ENCODE peak calls at places on chromosomes 5 and 9, in five cellular contexts. One of them, this sample, is unnamed.

GRCh38 chr5:54093081-54093492 is 217.3 kb downstream of the ARL15 start:
- DNase-seq in heart right ventricle: no peak
- DNase-seq in left ventricle myocardium inferior: no peak
- DNase-seq in CD4-positive, CD25-positive, alpha-beta regulatory T cell: no peak
- DNase-seq in psoas muscle: no peak
- DNase-seq in this sample: no peak

GRCh38 chr5:164475339-164475977 is 970.0 kb downstream of the MAT2B start:
- DNase-seq in heart right ventricle: no peak
- DNase-seq in left ventricle myocardium inferior: no peak
- DNase-seq in CD4-positive, CD25-positive, alpha-beta regulatory T cell: no peak
- DNase-seq in psoas muscle: no peak
- DNase-seq in this sample: no peak

GRCh38 chr9:97525451-97525850 is 24.0 kb downstream of the TMOD1 start:
- DNase-seq in heart right ventricle: no peak
- DNase-seq in left ventricle myocardium inferior: no peak
- DNase-seq in CD4-positive, CD25-positive, alpha-beta regulatory T cell: no peak
- DNase-seq in psoas muscle: no peak
- DNase-seq in this sample: no peak

GRCh38 chr5:160213537-160213936 is 15.8 kb upstream of the FABP6 start:
- DNase-seq in heart right ventricle: no peak
- DNase-seq in left ventricle myocardium inferior: no peak
- DNase-seq in CD4-positive, CD25-positive, alpha-beta regulatory T cell: no peak
- DNase-seq in psoas muscle: no peak
- DNase-seq in this sample: no peak

GRCh38 chr9:121744002-121744686 is 92.7 kb downstream of the DAB2IP start:
- DNase-seq in heart right ventricle: peak
- DNase-seq in left ventricle myocardium inferior: peak
- DNase-seq in CD4-positive, CD25-positive, alpha-beta regulatory T cell: peak
- DNase-seq in psoas muscle: peak
- DNase-seq in this sample: peak

GRCh38 chr5:162068412-162068811 is 839 bp downstream of the GABRG2 start:
- DNase-seq in heart right ventricle: peak
- DNase-seq in left ventricle myocardium inferior: no peak
- DNase-seq in CD4-positive, CD25-positive, alpha-beta regulatory T cell: peak
- DNase-seq in psoas muscle: peak
- DNase-seq in this sample: no peak

GRCh38 chr9:87567566-87567965 is 69.9 kb downstream of the DAPK1 start:
- DNase-seq in heart right ventricle: no peak
- DNase-seq in left ventricle myocardium inferior: no peak
- DNase-seq in CD4-positive, CD25-positive, alpha-beta regulatory T cell: no peak
- DNase-seq in psoas muscle: no peak
- DNase-seq in this sample: no peak

GRCh38 chr5:154445422-154446182 is at the start of gene SAP30L:
- DNase-seq in heart right ventricle: peak
- DNase-seq in left ventricle myocardium inferior: peak
- DNase-seq in CD4-positive, CD25-positive, alpha-beta regulatory T cell: peak
- DNase-seq in psoas muscle: peak
- DNase-seq in this sample: peak

GRCh38 chr5:138230261-138230660 is 17.1 kb upstream of the CDC23 start:
- DNase-seq in heart right ventricle: peak
- DNase-seq in left ventricle myocardium inferior: peak
- DNase-seq in CD4-positive, CD25-positive, alpha-beta regulatory T cell: no peak
- DNase-seq in psoas muscle: no peak
- DNase-seq in this sample: no peak

GRCh38 chr9:116499986-116500871 is 186.9 kb upstream of the TRIM32 start:
- DNase-seq in heart right ventricle: no peak
- DNase-seq in left ventricle myocardium inferior: no peak
- DNase-seq in CD4-positive, CD25-positive, alpha-beta regulatory T cell: no peak
- DNase-seq in psoas muscle: no peak
- DNase-seq in this sample: no peak
- H3K27ac ChIP-seq in heart right ventricle: no peak
- H3K27ac ChIP-seq in left ventricle myocardium inferior: no peak
- H3K27ac ChIP-seq in CD4-positive, CD25-positive, alpha-beta regulatory T cell: no peak
- H3K27ac ChIP-seq in psoas muscle: no peak
- H3K27ac ChIP-seq in this sample: no peak

DNA sequence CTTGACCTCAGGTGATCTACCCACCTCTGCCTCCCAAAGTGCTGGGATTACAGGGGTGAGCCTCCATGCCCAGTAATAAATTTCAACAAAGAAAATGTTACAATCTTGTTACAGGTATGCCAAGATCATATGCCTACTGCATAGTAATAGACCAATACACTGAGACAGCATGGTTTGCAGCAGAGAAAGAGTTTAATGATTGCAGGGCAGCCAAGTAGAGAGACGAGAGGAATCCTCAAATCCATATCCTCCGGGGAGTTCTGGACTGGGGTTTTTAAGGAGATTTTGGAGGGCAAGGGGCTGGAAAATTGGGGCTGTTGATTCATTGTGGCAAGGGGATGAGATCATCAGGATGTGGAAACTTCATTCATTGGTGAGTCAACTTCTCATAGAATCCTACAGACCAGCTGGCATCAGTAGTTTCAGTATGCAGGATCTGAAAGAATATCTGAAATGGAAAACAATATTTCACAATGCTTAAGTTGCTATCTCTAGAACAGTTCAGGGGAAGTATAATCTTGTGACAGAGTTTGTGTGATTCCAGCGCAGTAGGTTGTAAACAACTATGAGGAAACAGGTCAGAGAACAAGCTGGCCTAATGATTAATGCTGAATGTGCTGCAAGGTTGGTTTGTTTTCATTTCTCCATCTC is 14.8 kb upstream of the TUT7 start:
- DNase-seq in heart right ventricle: no peak
- DNase-seq in left ventricle myocardium inferior: no peak
- DNase-seq in CD4-positive, CD25-positive, alpha-beta regulatory T cell: no peak
- DNase-seq in psoas muscle: no peak
- DNase-seq in this sample: no peak
- H3K27ac ChIP-seq in heart right ventricle: no peak
- H3K27ac ChIP-seq in left ventricle myocardium inferior: no peak
- H3K27ac ChIP-seq in CD4-positive, CD25-positive, alpha-beta regulatory T cell: no peak
- H3K27ac ChIP-seq in psoas muscle: no peak
- H3K27ac ChIP-seq in this sample: no peak

DNA sequence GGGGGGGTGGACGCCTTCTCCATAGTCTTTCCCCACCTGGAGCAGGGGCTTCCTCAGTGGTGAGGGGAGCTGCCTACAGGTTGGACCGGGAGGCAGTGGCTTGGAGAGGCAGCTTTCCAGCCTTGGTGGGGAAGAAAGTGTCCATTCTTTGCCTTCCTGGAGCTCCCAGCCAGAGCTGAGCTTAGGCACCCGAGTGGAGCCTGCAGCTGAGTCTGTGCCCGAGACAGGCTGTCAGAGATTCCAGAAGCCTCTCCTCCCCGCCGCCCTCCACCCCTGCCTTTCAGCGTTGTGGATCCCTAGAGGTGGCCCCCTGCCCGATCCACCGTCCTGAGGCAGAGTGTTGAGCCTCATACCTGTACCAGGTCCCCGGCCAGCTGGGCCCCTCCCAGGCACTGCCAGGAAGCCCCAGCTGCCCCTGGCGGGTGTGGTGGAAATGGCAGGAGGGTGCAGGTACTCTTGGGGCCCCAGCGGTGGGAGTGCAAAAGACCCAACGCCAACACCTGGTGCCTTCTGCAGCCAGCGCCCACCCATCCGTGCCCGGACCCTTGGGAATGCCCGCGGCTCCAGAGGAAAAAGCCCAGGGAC is 112.0 kb downstream of the RXRA start:
- DNase-seq in heart right ventricle: no peak
- DNase-seq in left ventricle myocardium inferior: no peak
- DNase-seq in CD4-positive, CD25-positive, alpha-beta regulatory T cell: no peak
- DNase-seq in psoas muscle: no peak
- DNase-seq in this sample: no peak
- H3K27ac ChIP-seq in heart right ventricle: peak
- H3K27ac ChIP-seq in left ventricle myocardium inferior: peak
- H3K27ac ChIP-seq in CD4-positive, CD25-positive, alpha-beta regulatory T cell: no peak
- H3K27ac ChIP-seq in psoas muscle: peak
- H3K27ac ChIP-seq in this sample: peak

GRCh38 chr5:178207917-178208280 is 3.6 kb downstream of the HNRNPAB start:
- DNase-seq in heart right ventricle: no peak
- DNase-seq in left ventricle myocardium inferior: no peak
- DNase-seq in CD4-positive, CD25-positive, alpha-beta regulatory T cell: no peak
- DNase-seq in psoas muscle: no peak
- DNase-seq in this sample: peak

GRCh38 chr5:178205010-178205748 is 846 bp downstream of the HNRNPAB start:
- DNase-seq in heart right ventricle: peak
- DNase-seq in left ventricle myocardium inferior: peak
- DNase-seq in CD4-positive, CD25-positive, alpha-beta regulatory T cell: peak
- DNase-seq in psoas muscle: peak
- DNase-seq in this sample: peak

GRCh38 chr5:178207183-178207916 is 3.0 kb downstream of the HNRNPAB start:
- DNase-seq in heart right ventricle: no peak
- DNase-seq in left ventricle myocardium inferior: no peak
- DNase-seq in CD4-positive, CD25-positive, alpha-beta regulatory T cell: no peak
- DNase-seq in psoas muscle: no peak
- DNase-seq in this sample: peak

GRCh38 chr5:178205749-178206047 is 1.4 kb downstream of the HNRNPAB start:
- DNase-seq in heart right ventricle: no peak
- DNase-seq in left ventricle myocardium inferior: no peak
- DNase-seq in CD4-positive, CD25-positive, alpha-beta regulatory T cell: no peak
- DNase-seq in psoas muscle: no peak
- DNase-seq in this sample: no peak

GRCh38 chr5:178206166-178207101 is 2.1 kb downstream of the HNRNPAB start:
- DNase-seq in heart right ventricle: no peak
- DNase-seq in left ventricle myocardium inferior: no peak
- DNase-seq in CD4-positive, CD25-positive, alpha-beta regulatory T cell: peak
- DNase-seq in psoas muscle: no peak
- DNase-seq in this sample: peak
- H3K27ac ChIP-seq in heart right ventricle: peak
- H3K27ac ChIP-seq in left ventricle myocardium inferior: peak
- H3K27ac ChIP-seq in CD4-positive, CD25-positive, alpha-beta regulatory T cell: peak
- H3K27ac ChIP-seq in psoas muscle: peak
- H3K27ac ChIP-seq in this sample: peak

DNA sequence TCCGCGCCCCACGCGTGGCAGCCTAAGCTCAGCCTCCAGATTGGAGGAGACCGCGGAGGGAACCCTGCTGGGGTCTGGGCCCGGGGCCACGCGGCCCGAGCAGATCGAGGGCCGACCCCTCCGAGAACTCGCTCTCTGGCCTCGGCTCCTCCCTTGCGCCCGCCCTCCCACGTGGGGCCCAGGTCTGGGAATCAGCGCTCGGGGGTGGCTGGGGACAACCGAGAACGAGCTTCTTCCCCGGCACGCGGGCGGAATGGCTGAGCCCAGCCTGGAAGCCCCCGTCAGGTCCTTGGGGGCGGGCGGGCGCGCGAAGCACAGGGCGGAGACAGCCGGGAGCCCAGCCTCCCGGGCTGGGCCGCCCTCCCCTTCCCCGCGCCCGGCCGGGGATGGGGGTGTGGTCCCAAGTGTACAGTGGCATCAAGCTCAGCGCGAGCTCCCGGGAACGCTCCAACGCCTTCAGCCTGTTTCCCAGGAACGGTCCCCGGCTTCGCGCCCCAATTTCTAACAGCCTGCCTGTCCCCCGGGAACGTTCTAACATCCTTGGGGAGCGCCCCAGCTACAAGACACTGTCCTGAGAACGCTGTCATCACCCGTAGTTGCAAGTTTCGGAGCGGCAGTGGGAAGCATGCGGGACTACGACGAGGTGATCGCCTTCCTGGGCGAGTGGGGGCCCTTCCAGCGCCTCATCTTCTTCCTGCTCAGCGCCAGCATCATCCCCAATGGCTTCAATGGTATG is at the start of gene SLC22A4:
- DNase-seq in heart right ventricle: peak
- DNase-seq in left ventricle myocardium inferior: peak
- DNase-seq in CD4-positive, CD25-positive, alpha-beta regulatory T cell: peak
- DNase-seq in psoas muscle: peak
- DNase-seq in this sample: peak
- H3K27ac ChIP-seq in heart right ventricle: peak
- H3K27ac ChIP-seq in left ventricle myocardium inferior: peak
- H3K27ac ChIP-seq in CD4-positive, CD25-positive, alpha-beta regulatory T cell: no peak
- H3K27ac ChIP-seq in psoas muscle: peak
- H3K27ac ChIP-seq in this sample: peak

GRCh38 chr5:131974956-131975726 is 29.7 kb upstream of the MEIKIN start:
- DNase-seq in heart right ventricle: no peak
- DNase-seq in left ventricle myocardium inferior: no peak
- DNase-seq in CD4-positive, CD25-positive, alpha-beta regulatory T cell: peak
- DNase-seq in psoas muscle: no peak
- DNase-seq in this sample: no peak

GRCh38 chr5:131973981-131974380 is 28.5 kb upstream of the MEIKIN start:
- DNase-seq in heart right ventricle: no peak
- DNase-seq in left ventricle myocardium inferior: no peak
- DNase-seq in CD4-positive, CD25-positive, alpha-beta regulatory T cell: no peak
- DNase-seq in psoas muscle: no peak
- DNase-seq in this sample: no peak

GRCh38 chr5:131973089-131973712 is 27.7 kb upstream of the MEIKIN start:
- DNase-seq in heart right ventricle: no peak
- DNase-seq in left ventricle myocardium inferior: no peak
- DNase-seq in CD4-positive, CD25-positive, alpha-beta regulatory T cell: no peak
- DNase-seq in psoas muscle: no peak
- DNase-seq in this sample: no peak

GRCh38 chr5:131976414-131977211 is 31.1 kb upstream of the MEIKIN start:
- DNase-seq in heart right ventricle: no peak
- DNase-seq in left ventricle myocardium inferior: no peak
- DNase-seq in CD4-positive, CD25-positive, alpha-beta regulatory T cell: no peak
- DNase-seq in psoas muscle: no peak
- DNase-seq in this sample: peak

DNA sequence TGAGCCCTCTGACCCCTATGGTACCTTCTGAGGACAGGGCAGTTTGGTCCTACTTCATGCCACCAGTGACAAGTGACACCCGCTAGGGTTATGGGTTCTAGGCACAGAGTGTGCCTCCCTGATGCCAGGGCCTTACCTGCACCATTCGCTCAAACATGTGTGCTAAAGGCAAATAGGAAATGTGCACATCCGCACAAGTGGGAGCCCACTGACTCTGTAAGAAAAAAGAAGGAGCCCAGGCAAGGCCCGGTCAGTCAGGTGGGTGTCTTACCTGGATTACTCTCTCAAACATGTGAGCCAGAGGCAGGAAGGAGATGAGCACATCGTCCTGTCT is 29.1 kb upstream of the MEIKIN start:
- DNase-seq in heart right ventricle: no peak
- DNase-seq in left ventricle myocardium inferior: no peak
- DNase-seq in CD4-positive, CD25-positive, alpha-beta regulatory T cell: no peak
- DNase-seq in psoas muscle: no peak
- DNase-seq in this sample: no peak
- H3K27ac ChIP-seq in heart right ventricle: no peak
- H3K27ac ChIP-seq in left ventricle myocardium inferior: no peak
- H3K27ac ChIP-seq in CD4-positive, CD25-positive, alpha-beta regulatory T cell: peak
- H3K27ac ChIP-seq in psoas muscle: no peak
- H3K27ac ChIP-seq in this sample: no peak

GRCh38 chr5:110458313-110458712 is 268.2 kb downstream of the TMEM232 start:
- DNase-seq in heart right ventricle: no peak
- DNase-seq in left ventricle myocardium inferior: no peak
- DNase-seq in CD4-positive, CD25-positive, alpha-beta regulatory T cell: no peak
- DNase-seq in psoas muscle: no peak
- DNase-seq in this sample: no peak

GRCh38 chr5:110463116-110463515 is 263.4 kb downstream of the TMEM232 start:
- DNase-seq in heart right ventricle: no peak
- DNase-seq in left ventricle myocardium inferior: no peak
- DNase-seq in CD4-positive, CD25-positive, alpha-beta regulatory T cell: no peak
- DNase-seq in psoas muscle: no peak
- DNase-seq in this sample: no peak

DNA sequence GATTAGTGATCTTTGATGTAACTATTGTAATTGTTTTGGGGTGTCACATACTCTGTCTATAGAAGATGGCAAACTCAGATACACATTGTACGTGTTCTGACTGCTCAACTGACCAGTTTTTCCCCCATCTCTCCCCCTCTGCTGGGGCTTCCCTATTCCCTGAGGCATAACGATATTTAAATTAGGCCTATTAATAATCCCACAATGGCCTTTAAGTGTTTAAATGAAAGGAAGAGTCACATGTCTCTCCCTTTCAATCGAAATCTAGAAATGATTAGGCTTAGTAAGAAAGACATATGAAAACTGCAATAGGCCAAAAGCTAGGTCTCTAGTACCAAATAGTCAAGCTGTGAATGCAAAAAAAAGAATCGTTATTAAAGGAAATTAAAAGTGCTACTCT is 265.6 kb downstream of the TMEM232 start:
- DNase-seq in heart right ventricle: no peak
- DNase-seq in left ventricle myocardium inferior: no peak
- DNase-seq in CD4-positive, CD25-positive, alpha-beta regulatory T cell: no peak
- DNase-seq in psoas muscle: no peak
- DNase-seq in this sample: no peak
- H3K27ac ChIP-seq in heart right ventricle: no peak
- H3K27ac ChIP-seq in left ventricle myocardium inferior: no peak
- H3K27ac ChIP-seq in CD4-positive, CD25-positive, alpha-beta regulatory T cell: no peak
- H3K27ac ChIP-seq in psoas muscle: no peak
- H3K27ac ChIP-seq in this sample: no peak